ENCODE peak calls at places on chromosome 1, in seven cellular contexts. H, N, S, D, K, G and M are unnamed samples.

GRCh38 chr1:211831558-211832323 is 1.2 kb upstream of the LPGAT1 start:
- DNase-seq in H (no peak), K (no peak), S (no peak), D (no peak), N (no peak), G (no peak), M (no peak)

GRCh38 chr1:109657395-109657794 is 1.5 kb downstream of the GSTM4 start:
- DNase-seq in G (no peak), S (no peak), D (no peak), H (no peak), K (no peak), N (no peak), M (no peak)

GRCh38 chr1:6969106-6969505 is 183.9 kb downstream of the CAMTA1 start:
- DNase-seq in D (no peak), N (peak), K (no peak), G (no peak), H (no peak), S (no peak), M (no peak)

GRCh38 chr1:82091729-82092128 is 291.0 kb downstream of the ADGRL2 start:
- DNase-seq in K (no peak), N (no peak), S (no peak), H (no peak), G (no peak), D (no peak), M (no peak)

GRCh38 chr1:46288485-46289133 is 14.8 kb downstream of the LRRC41 start:
- DNase-seq in D (no peak), H (no peak), G (no peak), N (no peak), K (no peak), S (no peak), M (no peak)

GRCh38 chr1:219702551-219703215 is 89.8 kb upstream of the ZC3H11B start:
- DNase-seq in D (no peak), N (no peak), G (no peak), S (no peak), H (no peak), K (no peak), M (no peak)

GRCh38 chr1:248324468-248324867 is at the start of gene OR2M7:
- DNase-seq in H (no peak), S (no peak), K (no peak), D (no peak), G (no peak), N (no peak), M (no peak)

GRCh38 chr1:181488884-181489283 is 5.6 kb downstream of the CACNA1E start:
- DNase-seq in N (no peak), D (no peak), S (no peak), K (no peak), G (no peak), H (no peak), M (no peak)

GRCh38 chr1:192513697-192514096 is 61.9 kb upstream of the RGS1 start:
- DNase-seq in D (no peak), H (no peak), G (no peak), S (no peak), N (no peak), K (no peak), M (no peak)

GRCh38 chr1:184677344-184677743 is 77.3 kb downstream of the EDEM3 start:
- DNase-seq in S (no peak), K (no peak), H (no peak), D (no peak), G (no peak), N (no peak), M (no peak)

GRCh38 chr1:53580009-53580400 is 120.8 kb downstream of the DMRTB1 start:
- DNase-seq in K (no peak), D (no peak), S (no peak), G (no peak), H (no peak), N (no peak), M (no peak)

GRCh38 chr1:64811131-64811530 is 66.3 kb downstream of the RAVER2 start:
- DNase-seq in D (no peak), N (no peak), G (no peak), K (no peak), H (no peak), S (no peak), M (no peak)

GRCh38 chr1:41192456-41193188 is 49.5 kb downstream of the SCMH1 start:
- DNase-seq in K (no peak), D (no peak), S (no peak), N (no peak), G (no peak), H (no peak), M (no peak)

GRCh38 chr1:61539720-61540462 is 185.1 kb downstream of the TM2D1 start:
- DNase-seq in N (no peak), D (no peak), H (no peak), G (no peak), K (no peak), S (no peak), M (no peak)

GRCh38 chr1:110433803-110434202 is 17.1 kb upstream of the PROK1 start:
- DNase-seq in S (peak), N (no peak), H (peak), G (no peak), D (peak), K (no peak), M (no peak)

GRCh38 chr1:8461341-8462110 is 143.6 kb downstream of the SLC45A1 start:
- DNase-seq in H (no peak), S (no peak), K (no peak), G (no peak), D (no peak), N (no peak), M (no peak)

GRCh38 chr1:203126151-203126865 is 1.2 kb upstream of the ADORA1 start:
- DNase-seq in G (no peak), H (peak), N (no peak), D (no peak), K (no peak), S (no peak), M (no peak)

GRCh38 chr1:31587720-31588423 is 11.6 kb downstream of the TINAGL1 start:
- DNase-seq in D (peak), N (no peak), S (peak), K (peak), H (peak), G (peak), M (peak)

GRCh38 chr1:235601087-235601486 is 48.5 kb downstream of the GNG4 start:
- DNase-seq in G (no peak), H (no peak), N (no peak), S (no peak), K (no peak), D (no peak), M (peak)

GRCh38 chr1:187010571-187011309 is 182.0 kb downstream of the PLA2G4A start:
- DNase-seq in D (no peak), G (no peak), K (no peak), H (no peak), S (no peak), N (no peak), M (no peak)

GRCh38 chr1:53890522-53890941 is 935 bp upstream of the YIPF1 start:
- DNase-seq in S (no peak), D (no peak), G (no peak), N (no peak), H (no peak), K (no peak), M (no peak)

GRCh38 chr1:3190256-3191041 is 121.4 kb downstream of the PRDM16 start:
- DNase-seq in G (no peak), K (no peak), D (no peak), H (no peak), S (no peak), N (no peak), M (no peak)

GRCh38 chr1:85277027-85277625 is 694 bp upstream of the BCL10 start:
- DNase-seq in N (no peak), H (no peak), G (no peak), K (no peak), S (no peak), D (no peak), M (no peak)